ENCODE peak calls at places on chromosomes 5 and 9, in ten cellular contexts. One of them, this sample, is unnamed.

GRCh38 chr5:1167728-1168709 is 33.4 kb upstream of the SLC6A19 start:
- DNase-seq in NCI-H446 treated with DMSO at 0.1 percent for 48 hours: no peak
- DNase-seq in AG04449: no peak
- DNase-seq in AG04450: no peak
- DNase-seq in stimulated activated CD4-positive, alpha-beta T cell treated with anti-CD3 and anti-CD28 coated beads, Interleukin-1b, Interleukin-23, amount 100 ng/mL, for 24 hours: peak
- DNase-seq in endothelial cell: peak
- DNase-seq in aorta: peak
- DNase-seq in A549: peak
- DNase-seq in NCI-H1105: peak
- DNase-seq in AG08395: peak
- DNase-seq in this sample: peak

GRCh38 chr9:124066783-124067563 is 55.4 kb downstream of the LHX2 start:
- DNase-seq in NCI-H446 treated with DMSO at 0.1 percent for 48 hours: no peak
- DNase-seq in AG04449: no peak
- DNase-seq in AG04450: no peak
- DNase-seq in stimulated activated CD4-positive, alpha-beta T cell treated with anti-CD3 and anti-CD28 coated beads, Interleukin-1b, Interleukin-23, amount 100 ng/mL, for 24 hours: no peak
- DNase-seq in endothelial cell: no peak
- DNase-seq in aorta: no peak
- DNase-seq in A549: no peak
- DNase-seq in NCI-H1105: no peak
- DNase-seq in AG08395: no peak
- DNase-seq in this sample: no peak

GRCh38 chr5:90932052-90932699 is 373.6 kb downstream of the ADGRV1 start:
- DNase-seq in NCI-H446 treated with DMSO at 0.1 percent for 48 hours: peak
- DNase-seq in AG04449: no peak
- DNase-seq in AG04450: peak
- DNase-seq in stimulated activated CD4-positive, alpha-beta T cell treated with anti-CD3 and anti-CD28 coated beads, Interleukin-1b, Interleukin-23, amount 100 ng/mL, for 24 hours: peak
- DNase-seq in endothelial cell: peak
- DNase-seq in aorta: no peak
- DNase-seq in A549: peak
- DNase-seq in NCI-H1105: no peak
- DNase-seq in AG08395: peak
- DNase-seq in this sample: peak

GRCh38 chr5:121979691-121980090 is 17.9 kb downstream of the SRFBP1 start:
- DNase-seq in NCI-H446 treated with DMSO at 0.1 percent for 48 hours: no peak
- DNase-seq in AG04449: no peak
- DNase-seq in AG04450: no peak
- DNase-seq in stimulated activated CD4-positive, alpha-beta T cell treated with anti-CD3 and anti-CD28 coated beads, Interleukin-1b, Interleukin-23, amount 100 ng/mL, for 24 hours: no peak
- DNase-seq in endothelial cell: no peak
- DNase-seq in aorta: no peak
- DNase-seq in A549: no peak
- DNase-seq in NCI-H1105: no peak
- DNase-seq in AG08395: no peak
- DNase-seq in this sample: no peak

GRCh38 chr5:16897800-16898199 is 38.3 kb downstream of the MYO10 start:
- DNase-seq in NCI-H446 treated with DMSO at 0.1 percent for 48 hours: no peak
- DNase-seq in AG04449: no peak
- DNase-seq in AG04450: no peak
- DNase-seq in stimulated activated CD4-positive, alpha-beta T cell treated with anti-CD3 and anti-CD28 coated beads, Interleukin-1b, Interleukin-23, amount 100 ng/mL, for 24 hours: no peak
- DNase-seq in endothelial cell: no peak
- DNase-seq in aorta: no peak
- DNase-seq in A549: no peak
- DNase-seq in NCI-H1105: no peak
- DNase-seq in AG08395: no peak
- DNase-seq in this sample: no peak

GRCh38 chr9:131475956-131476776 is 26.6 kb upstream of the POMT1 start:
- DNase-seq in NCI-H446 treated with DMSO at 0.1 percent for 48 hours: no peak
- DNase-seq in AG04449: no peak
- DNase-seq in AG04450: no peak
- DNase-seq in stimulated activated CD4-positive, alpha-beta T cell treated with anti-CD3 and anti-CD28 coated beads, Interleukin-1b, Interleukin-23, amount 100 ng/mL, for 24 hours: no peak
- DNase-seq in endothelial cell: no peak
- DNase-seq in aorta: no peak
- DNase-seq in A549: no peak
- DNase-seq in NCI-H1105: no peak
- DNase-seq in AG08395: no peak
- DNase-seq in this sample: no peak

GRCh38 chr5:1723957-1724821 is 75.4 kb downstream of the MRPL36 start:
- DNase-seq in NCI-H446 treated with DMSO at 0.1 percent for 48 hours: no peak
- DNase-seq in AG04449: no peak
- DNase-seq in AG04450: no peak
- DNase-seq in stimulated activated CD4-positive, alpha-beta T cell treated with anti-CD3 and anti-CD28 coated beads, Interleukin-1b, Interleukin-23, amount 100 ng/mL, for 24 hours: no peak
- DNase-seq in endothelial cell: no peak
- DNase-seq in aorta: peak
- DNase-seq in A549: no peak
- DNase-seq in NCI-H1105: no peak
- DNase-seq in AG08395: no peak
- DNase-seq in this sample: no peak

GRCh38 chr5:143229426-143229895 is 174.0 kb downstream of the NR3C1 start:
- DNase-seq in NCI-H446 treated with DMSO at 0.1 percent for 48 hours: no peak
- DNase-seq in AG04449: no peak
- DNase-seq in AG04450: no peak
- DNase-seq in stimulated activated CD4-positive, alpha-beta T cell treated with anti-CD3 and anti-CD28 coated beads, Interleukin-1b, Interleukin-23, amount 100 ng/mL, for 24 hours: no peak
- DNase-seq in endothelial cell: no peak
- DNase-seq in aorta: no peak
- DNase-seq in A549: no peak
- DNase-seq in NCI-H1105: no peak
- DNase-seq in AG08395: no peak
- DNase-seq in this sample: no peak

GRCh38 chr5:149450199-149450598 is 71.1 kb upstream of the IL17B start:
- DNase-seq in NCI-H446 treated with DMSO at 0.1 percent for 48 hours: no peak
- DNase-seq in AG04449: no peak
- DNase-seq in AG04450: peak
- DNase-seq in stimulated activated CD4-positive, alpha-beta T cell treated with anti-CD3 and anti-CD28 coated beads, Interleukin-1b, Interleukin-23, amount 100 ng/mL, for 24 hours: no peak
- DNase-seq in endothelial cell: no peak
- DNase-seq in aorta: peak
- DNase-seq in A549: no peak
- DNase-seq in NCI-H1105: no peak
- DNase-seq in AG08395: peak
- DNase-seq in this sample: no peak

GRCh38 chr5:171318026-171318425 is 9.0 kb downstream of the TLX3 start:
- DNase-seq in NCI-H446 treated with DMSO at 0.1 percent for 48 hours: no peak
- DNase-seq in AG04449: no peak
- DNase-seq in AG04450: no peak
- DNase-seq in stimulated activated CD4-positive, alpha-beta T cell treated with anti-CD3 and anti-CD28 coated beads, Interleukin-1b, Interleukin-23, amount 100 ng/mL, for 24 hours: no peak
- DNase-seq in endothelial cell: no peak
- DNase-seq in aorta: no peak
- DNase-seq in A549: no peak
- DNase-seq in NCI-H1105: no peak
- DNase-seq in AG08395: no peak
- DNase-seq in this sample: no peak

GRCh38 chr9:114364123-114364522 is 23.7 kb downstream of the AKNA start:
- DNase-seq in NCI-H446 treated with DMSO at 0.1 percent for 48 hours: no peak
- DNase-seq in AG04449: peak
- DNase-seq in AG04450: peak
- DNase-seq in stimulated activated CD4-positive, alpha-beta T cell treated with anti-CD3 and anti-CD28 coated beads, Interleukin-1b, Interleukin-23, amount 100 ng/mL, for 24 hours: no peak
- DNase-seq in endothelial cell: no peak
- DNase-seq in aorta: no peak
- DNase-seq in A549: no peak
- DNase-seq in NCI-H1105: no peak
- DNase-seq in AG08395: peak
- DNase-seq in this sample: peak

GRCh38 chr5:149166128-149166527 is 24.8 kb downstream of the ABLIM3 start:
- DNase-seq in NCI-H446 treated with DMSO at 0.1 percent for 48 hours: peak
- DNase-seq in AG04449: no peak
- DNase-seq in AG04450: no peak
- DNase-seq in stimulated activated CD4-positive, alpha-beta T cell treated with anti-CD3 and anti-CD28 coated beads, Interleukin-1b, Interleukin-23, amount 100 ng/mL, for 24 hours: no peak
- DNase-seq in endothelial cell: no peak
- DNase-seq in aorta: no peak
- DNase-seq in A549: no peak
- DNase-seq in NCI-H1105: no peak
- DNase-seq in AG08395: peak
- DNase-seq in this sample: peak

GRCh38 chr9:1939926-1940368 is 75.2 kb upstream of the SMARCA2 start:
- DNase-seq in NCI-H446 treated with DMSO at 0.1 percent for 48 hours: peak
- DNase-seq in AG04449: no peak
- DNase-seq in AG04450: no peak
- DNase-seq in stimulated activated CD4-positive, alpha-beta T cell treated with anti-CD3 and anti-CD28 coated beads, Interleukin-1b, Interleukin-23, amount 100 ng/mL, for 24 hours: peak
- DNase-seq in endothelial cell: peak
- DNase-seq in aorta: no peak
- DNase-seq in A549: peak
- DNase-seq in NCI-H1105: peak
- DNase-seq in AG08395: peak
- DNase-seq in this sample: no peak

GRCh38 chr5:172534229-172535169 is 80.2 kb upstream of the SH3PXD2B start:
- DNase-seq in NCI-H446 treated with DMSO at 0.1 percent for 48 hours: no peak
- DNase-seq in AG04449: no peak
- DNase-seq in AG04450: no peak
- DNase-seq in stimulated activated CD4-positive, alpha-beta T cell treated with anti-CD3 and anti-CD28 coated beads, Interleukin-1b, Interleukin-23, amount 100 ng/mL, for 24 hours: no peak
- DNase-seq in endothelial cell: no peak
- DNase-seq in aorta: no peak
- DNase-seq in A549: no peak
- DNase-seq in NCI-H1105: no peak
- DNase-seq in AG08395: peak
- DNase-seq in this sample: no peak

GRCh38 chr9:111438576-111439235 is 45.5 kb downstream of the ECPAS start:
- DNase-seq in NCI-H446 treated with DMSO at 0.1 percent for 48 hours: peak
- DNase-seq in AG04449: no peak
- DNase-seq in AG04450: no peak
- DNase-seq in stimulated activated CD4-positive, alpha-beta T cell treated with anti-CD3 and anti-CD28 coated beads, Interleukin-1b, Interleukin-23, amount 100 ng/mL, for 24 hours: no peak
- DNase-seq in endothelial cell: no peak
- DNase-seq in aorta: no peak
- DNase-seq in A549: no peak
- DNase-seq in NCI-H1105: no peak
- DNase-seq in AG08395: no peak
- DNase-seq in this sample: no peak

GRCh38 chr9:128103589-128103962 is 24.0 kb downstream of the PTGES2 start:
- DNase-seq in NCI-H446 treated with DMSO at 0.1 percent for 48 hours: no peak
- DNase-seq in AG04449: no peak
- DNase-seq in AG04450: no peak
- DNase-seq in stimulated activated CD4-positive, alpha-beta T cell treated with anti-CD3 and anti-CD28 coated beads, Interleukin-1b, Interleukin-23, amount 100 ng/mL, for 24 hours: no peak
- DNase-seq in endothelial cell: no peak
- DNase-seq in aorta: peak
- DNase-seq in A549: no peak
- DNase-seq in NCI-H1105: no peak
- DNase-seq in AG08395: no peak
- DNase-seq in this sample: no peak

GRCh38 chr9:17116400-17116837 is 18.4 kb upstream of the CNTLN start:
- DNase-seq in NCI-H446 treated with DMSO at 0.1 percent for 48 hours: peak
- DNase-seq in AG04449: no peak
- DNase-seq in AG04450: no peak
- DNase-seq in stimulated activated CD4-positive, alpha-beta T cell treated with anti-CD3 and anti-CD28 coated beads, Interleukin-1b, Interleukin-23, amount 100 ng/mL, for 24 hours: no peak
- DNase-seq in endothelial cell: no peak
- DNase-seq in aorta: no peak
- DNase-seq in A549: peak
- DNase-seq in NCI-H1105: peak
- DNase-seq in AG08395: peak
- DNase-seq in this sample: no peak

GRCh38 chr9:137433916-137434431 is 7.2 kb downstream of the ENTPD8 start:
- DNase-seq in NCI-H446 treated with DMSO at 0.1 percent for 48 hours: no peak
- DNase-seq in AG04449: no peak
- DNase-seq in AG04450: no peak
- DNase-seq in stimulated activated CD4-positive, alpha-beta T cell treated with anti-CD3 and anti-CD28 coated beads, Interleukin-1b, Interleukin-23, amount 100 ng/mL, for 24 hours: no peak
- DNase-seq in endothelial cell: no peak
- DNase-seq in aorta: peak
- DNase-seq in A549: no peak
- DNase-seq in NCI-H1105: no peak
- DNase-seq in AG08395: no peak
- DNase-seq in this sample: no peak

GRCh38 chr5:378301-378891 is 56.9 kb downstream of the AHRR start:
- DNase-seq in NCI-H446 treated with DMSO at 0.1 percent for 48 hours: no peak
- DNase-seq in AG04449: no peak
- DNase-seq in AG04450: no peak
- DNase-seq in stimulated activated CD4-positive, alpha-beta T cell treated with anti-CD3 and anti-CD28 coated beads, Interleukin-1b, Interleukin-23, amount 100 ng/mL, for 24 hours: no peak
- DNase-seq in endothelial cell: peak
- DNase-seq in aorta: peak
- DNase-seq in A549: no peak
- DNase-seq in NCI-H1105: no peak
- DNase-seq in AG08395: no peak
- DNase-seq in this sample: no peak

This sample was measured in AG09309.